ENCODE peak calls at places on chromosome 2, in four cellular contexts. I is K562, D is WTC11, U is HepG2. G is an unnamed sample.

GRCh38 chr2:107717666-107718065 is 109.0 kb upstream of the RGPD4 start:
- DNase-seq in D (peak; percentile 13), U (no peak), I (no peak), G (no peak)

GRCh38 chr2:124663293-124663997 is 638.4 kb downstream of the CNTNAP5 start:
- DNase-seq in U (no peak), I (no peak), D (no peak), G (no peak)

GRCh38 chr2:238151628-238152235 is 7.0 kb upstream of the ERFE start:
- DNase-seq in D (no peak), I (no peak), U (no peak), G (no peak)

GRCh38 chr2:230312638-230313037 is 14.4 kb upstream of the SP140L start:
- DNase-seq in U (no peak), D (no peak), I (no peak), G (no peak)

GRCh38 chr2:48343571-48344440 is 186.1 kb upstream of the STON1 start:
- DNase-seq in I (no peak), U (peak; percentile 87), D (no peak), G (peak; percentile 27)

GRCh38 chr2:241161646-241162281 is 11.5 kb downstream of the PPP1R7 start:
- DNase-seq in D (no peak), U (no peak), I (no peak), G (no peak)

GRCh38 chr2:83069724-83070123 is 1389.4 kb downstream of the SUCLG1 start:
- DNase-seq in D (no peak), U (no peak), I (no peak), G (no peak)

GRCh38 chr2:102283996-102284395 is 27.4 kb upstream of the IL1RL1 start:
- DNase-seq in U (no peak), D (no peak), I (no peak), G (no peak)

GRCh38 chr2:20609349-20609994 is 41.4 kb downstream of the HS1BP3 start:
- DNase-seq in U (peak; percentile 41), I (no peak), D (no peak), G (no peak)

GRCh38 chr2:26982102-26982742 is 11.8 kb downstream of the MAPRE3 start:
- DNase-seq in U (peak; percentile 78), I (peak; percentile 60), D (peak; percentile 30), G (peak; percentile 74)

GRCh38 chr2:205637779-205638503 is 44.4 kb upstream of the NRP2 start:
- DNase-seq in U (no peak), D (no peak), I (no peak), G (no peak)

GRCh38 chr2:31362581-31362980 is 52.0 kb downstream of the XDH start:
- DNase-seq in D (no peak), U (no peak), I (no peak), G (no peak)

DNA sequence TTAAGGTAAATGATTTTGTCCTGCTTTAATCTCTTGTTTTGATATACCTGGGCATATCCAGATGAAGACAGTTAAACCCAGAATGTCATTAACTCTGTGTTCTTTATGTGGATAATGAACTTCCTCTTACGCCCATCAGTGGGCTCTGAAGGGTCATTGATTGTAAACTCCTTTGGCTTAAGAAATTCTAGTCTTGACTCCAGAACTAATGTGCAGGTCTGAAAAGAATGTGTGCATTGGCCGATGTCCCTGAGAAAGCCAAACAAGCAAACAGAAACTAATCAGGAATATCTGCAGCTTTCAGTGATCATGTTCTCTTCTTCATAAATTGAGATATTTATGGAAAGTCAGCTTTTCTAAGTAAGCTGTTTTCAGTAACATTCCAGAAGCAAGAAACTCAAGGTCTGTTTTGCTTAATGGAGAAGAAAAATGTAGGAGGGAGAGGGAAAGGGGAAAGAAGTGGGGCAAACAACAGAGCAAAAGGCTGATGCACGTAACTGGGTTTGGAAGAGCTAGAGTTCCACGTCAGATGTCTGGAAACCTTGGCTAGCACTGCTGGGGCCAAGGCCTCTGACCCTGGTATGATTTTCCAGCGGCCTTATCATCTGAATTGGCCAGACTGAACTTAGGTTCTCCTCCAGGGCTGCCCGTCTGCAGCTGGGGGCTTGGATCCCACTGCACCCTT is 61.3 kb upstream of the FHL2 start:
- DNase-seq in I (no peak), D (no peak), U (no peak), G (no peak)
- TF ChIP-seq HMGXB4 in I (no peak), D (no peak), U (no peak), G (no peak)

GRCh38 chr2:60423066-60423465 is 130.4 kb downstream of the BCL11A start:
- DNase-seq in I (no peak), U (no peak), D (no peak), G (no peak)
- TF ChIP-seq HMGXB4 in I (no peak), U (no peak), D (no peak), G (no peak)

GRCh38 chr2:14903709-14904374 is 271.3 kb downstream of the LRATD1 start:
- DNase-seq in D (peak; percentile 93), U (peak; percentile 72), I (peak; percentile 87), G (peak; percentile 66)
- TF ChIP-seq HMGXB4 in D (no peak), U (no peak), I (no peak), G (no peak)

GRCh38 chr2:67798536-67799160 is 264.2 kb downstream of the C1D start:
- DNase-seq in U (no peak), D (no peak), I (no peak), G (no peak)
- TF ChIP-seq HMGXB4 in U (no peak), D (no peak), I (no peak), G (no peak)

GRCh38 chr2:108934583-108935230 is 54.3 kb downstream of the EDAR start:
- DNase-seq in U (no peak), D (no peak), I (no peak), G (no peak)
- TF ChIP-seq HMGXB4 in U (no peak), D (no peak), I (no peak), G (no peak)

DNA sequence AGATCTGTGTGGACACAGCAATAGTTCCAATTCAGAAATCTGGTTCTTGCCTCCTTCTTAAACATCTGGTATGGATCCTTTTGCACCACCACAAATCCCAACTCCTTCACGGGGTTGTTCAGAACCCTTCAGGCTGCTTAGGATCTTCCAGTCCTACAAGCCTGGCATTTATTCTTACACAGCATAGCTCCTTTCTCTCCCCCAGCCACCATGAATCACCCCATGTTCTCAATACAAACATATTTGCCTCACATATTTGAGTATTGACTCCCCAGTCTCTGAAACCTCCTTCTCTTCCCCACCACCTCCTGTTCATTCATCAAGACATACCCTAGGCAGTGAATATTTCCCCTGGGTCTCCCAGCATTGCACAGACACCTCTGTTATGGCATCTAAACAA is 155.2 kb downstream of the ALK start:
- DNase-seq in D (no peak), U (no peak), I (no peak), G (no peak)
- TF ChIP-seq HMGXB4 in D (no peak), U (no peak), I (no peak), G (no peak)

GRCh38 chr2:51706220-51706619 is 674.3 kb upstream of the NRXN1 start:
- DNase-seq in I (no peak), D (no peak), U (no peak), G (no peak)
- TF ChIP-seq HMGXB4 in I (no peak), D (no peak), U (no peak), G (no peak)